ENCODE peak calls at places on chromosomes 5 and 9, in four cellular contexts. S, Z, J and T are unnamed samples. For H3K4me1, the result is how much of the 10 kb centered on the place peaks cover.

GRCh38 chr5:133957080-133957479 is 11.3 kb downstream of the C5orf15 start:
- DNase-seq in S (no peak), Z (no peak), J (no peak), T (no peak)

GRCh38 chr9:135252980-135253304 is 165.5 kb downstream of the OLFM1 start:
- DNase-seq in S (no peak), Z (no peak), J (no peak), T (no peak)

GRCh38 chr5:123720955-123721354 is 209.0 kb downstream of the CSNK1G3 start:
- DNase-seq in S (no peak), Z (peak), J (no peak), T (no peak)

GRCh38 chr5:36013182-36013581 is 22.0 kb upstream of the UGT3A1 start:
- DNase-seq in S (no peak), Z (no peak), J (no peak), T (no peak)

GRCh38 chr5:139660916-139661814 is 13.0 kb downstream of the CXXC5 start:
- DNase-seq in S (no peak), Z (peak), J (peak), T (no peak)

GRCh38 chr9:346114-346513 is 131.4 kb downstream of the DOCK8 start:
- DNase-seq in S (no peak), Z (no peak), J (no peak), T (no peak)

GRCh38 chr9:121840838-121841760 is 189.7 kb downstream of the DAB2IP start:
- DNase-seq in S (no peak), Z (no peak), J (no peak), T (no peak)

GRCh38 chr5:135823799-135824366 is 10.6 kb upstream of the SLC25A48 start:
- DNase-seq in S (no peak), Z (no peak), J (no peak), T (no peak)

GRCh38 chr9:33202018-33202417 is 34.9 kb upstream of the B4GALT1 start:
- DNase-seq in S (no peak), Z (no peak), J (no peak), T (no peak)

GRCh38 chr5:52841114-52841513 is 53.4 kb downstream of the ITGA1 start:
- DNase-seq in S (no peak), Z (no peak), J (no peak), T (no peak)

GRCh38 chr5:52844885-52845284 is 57.2 kb downstream of the ITGA1 start:
- DNase-seq in S (no peak), Z (no peak), J (no peak), T (no peak)

GRCh38 chr5:52839285-52839684 is 51.6 kb downstream of the ITGA1 start:
- DNase-seq in S (no peak), Z (no peak), J (no peak), T (no peak)

GRCh38 chr5:52840286-52841050 is 52.8 kb downstream of the ITGA1 start:
- DNase-seq in S (no peak), Z (no peak), J (no peak), T (no peak)

DNA sequence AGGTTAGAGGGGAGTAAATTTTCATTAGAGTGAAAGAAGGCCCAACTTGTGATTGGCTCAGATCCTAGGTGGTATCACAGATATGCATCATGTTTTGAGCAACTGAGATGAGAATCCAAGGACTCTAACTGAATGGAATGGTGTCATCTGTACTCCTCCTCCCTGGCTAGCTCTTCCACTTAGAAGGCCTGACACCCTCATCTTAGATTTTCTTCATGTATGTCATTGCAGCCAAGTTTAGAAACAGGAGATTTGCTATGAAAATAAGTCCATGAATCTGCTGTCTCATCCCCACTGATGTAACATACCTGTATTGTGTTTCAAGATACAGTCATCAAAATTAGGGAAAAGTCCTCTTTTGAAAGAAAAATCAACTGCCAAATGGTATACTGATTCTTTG is 54.4 kb downstream of the ITGA1 start:
- DNase-seq in S (no peak), Z (no peak), J (no peak), T (no peak)
- H3K4me1 ChIP-seq in S (under half), Z (under half), J (under half), T (under half)

GRCh38 chr9:130028493-130029222 is 14.3 kb downstream of the FNBP1 start:
- DNase-seq in S (no peak), Z (peak), J (no peak), T (no peak)

GRCh38 chr9:130027533-130028370 is 15.2 kb downstream of the FNBP1 start:
- DNase-seq in S (no peak), Z (no peak), J (no peak), T (no peak)

GRCh38 chr9:130030821-130031481 is 12.0 kb downstream of the FNBP1 start:
- DNase-seq in S (no peak), Z (no peak), J (no peak), T (no peak)

GRCh38 chr9:130029223-130029583 is 13.8 kb downstream of the FNBP1 start:
- DNase-seq in S (no peak), Z (no peak), J (no peak), T (no peak)

GRCh38 chr9:130029591-130029990 is 13.4 kb downstream of the FNBP1 start:
- DNase-seq in S (no peak), Z (no peak), J (no peak), T (no peak)
- H3K4me1 ChIP-seq in S (under half), Z (half or more), J (under half), T (under half)

GRCh38 chr9:125538092-125538473 is 168.9 kb downstream of the MAPKAP1 start:
- DNase-seq in S (peak), Z (peak), J (peak), T (no peak)

GRCh38 chr9:125544474-125544873 is 162.5 kb downstream of the MAPKAP1 start:
- DNase-seq in S (no peak), Z (no peak), J (no peak), T (no peak)

GRCh38 chr9:125540497-125540896 is 166.5 kb downstream of the MAPKAP1 start:
- DNase-seq in S (no peak), Z (peak), J (peak), T (no peak)

GRCh38 chr9:125544988-125545651 is 161.9 kb downstream of the MAPKAP1 start:
- DNase-seq in S (no peak), Z (peak), J (no peak), T (no peak)

GRCh38 chr9:125541840-125542243 is 165.2 kb downstream of the MAPKAP1 start:
- DNase-seq in S (no peak), Z (no peak), J (no peak), T (no peak)
- H3K4me1 ChIP-seq in S (under half), Z (under half), J (half or more), T (under half)

GRCh38 chr9:127558581-127559246 is 53.4 kb upstream of the STXBP1 start:
- DNase-seq in S (no peak), Z (no peak), J (no peak), T (no peak)
- H3K4me1 ChIP-seq in S (under half), Z (half or more), J (half or more), T (under half)

GRCh38 chr5:131541071-131541470 is 94.0 kb downstream of the RAPGEF6 start:
- DNase-seq in S (no peak), Z (no peak), J (no peak), T (no peak)
- H3K4me1 ChIP-seq in S (under half), Z (under half), J (half or more), T (under half)

GRCh38 chr5:78509145-78509865 is 139.3 kb downstream of the LHFPL2 start:
- DNase-seq in S (no peak), Z (no peak), J (no peak), T (no peak)
- H3K4me1 ChIP-seq in S (under half), Z (half or more), J (under half), T (under half)

GRCh38 chr9:116002181-116002580 is 151.4 kb upstream of the PAPPA start:
- DNase-seq in S (no peak), Z (no peak), J (no peak), T (no peak)

GRCh38 chr9:116002624-116003023 is 151.0 kb upstream of the PAPPA start:
- DNase-seq in S (no peak), Z (peak), J (peak), T (no peak)

GRCh38 chr9:115999498-115999897 is 154.1 kb upstream of the PAPPA start:
- DNase-seq in S (no peak), Z (peak), J (peak), T (no peak)

GRCh38 chr9:115998661-115999060 is 154.9 kb upstream of the PAPPA start:
- DNase-seq in S (no peak), Z (no peak), J (no peak), T (no peak)

DNA sequence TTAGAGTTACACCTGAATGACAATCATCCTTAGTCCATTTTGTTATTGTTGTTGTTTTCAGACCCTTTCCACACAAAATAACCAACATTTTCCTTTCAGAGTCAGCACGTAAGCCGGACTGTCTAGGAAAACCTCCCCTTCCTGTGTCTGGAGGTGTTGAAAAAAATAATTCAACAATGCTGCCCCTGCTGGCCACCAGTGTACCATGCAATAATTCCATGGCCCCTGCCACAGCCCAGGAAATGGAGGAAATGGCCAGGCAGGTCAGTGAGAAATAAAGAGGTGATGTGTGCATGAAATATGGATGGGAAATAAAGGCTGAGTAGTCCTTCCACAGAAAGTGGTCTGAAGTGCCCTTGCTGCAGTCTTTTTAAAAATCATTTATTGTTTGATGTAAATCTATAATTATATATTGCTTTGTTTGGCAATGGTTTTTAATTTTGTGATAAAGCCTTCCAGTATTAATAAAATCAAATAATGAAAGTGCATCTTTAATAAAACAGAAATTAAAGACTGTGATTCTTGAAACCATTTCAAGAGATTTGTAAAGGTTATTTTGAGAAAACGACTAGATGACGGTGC is 152.8 kb upstream of the PAPPA start:
- DNase-seq in S (peak), Z (peak), J (peak), T (peak)
- H3K4me1 ChIP-seq in S (under half), Z (half or more), J (half or more), T (under half)